ENCODE peak calls at places on chromosomes 12 and 14, in six cellular contexts. L is lung microvascular endothelial cell, M is amniotic stem cell, J is ecto neural progenitor cell, B is DMS 273 treated with DMSO at 0.1 percent for 48 hours, D is activated B cell treated with CpG ODN at 0.5 μM for 24 hours. E is an unnamed sample.

GRCh38 chr14:24965934-24966593 is 83.9 kb downstream of the STXBP6 start:
- DNase-seq in L (peak; percentile 14), M (peak; percentile 81), J (no peak), B (peak; percentile 43), D (no peak), E (no peak)

GRCh38 chr12:92597997-92598396 is 104.8 kb upstream of the PLEKHG7 start:
- DNase-seq in L (peak; percentile 55), M (no peak), J (no peak), B (no peak), D (no peak), E (no peak)

GRCh38 chr14:68144051-68144681 is 324.6 kb downstream of the RAD51B start:
- DNase-seq in L (peak; percentile 73), M (no peak), J (no peak), B (no peak), D (no peak), E (no peak)

GRCh38 chr12:89836026-89836425 is 127.4 kb upstream of the ATP2B1 start:
- DNase-seq in L (no peak), M (no peak), J (no peak), B (no peak), D (no peak), E (no peak)

GRCh38 chr14:61568572-61569011 is 126.7 kb upstream of the HIF1A start:
- DNase-seq in L (no peak), M (no peak), J (peak; percentile 74), B (no peak), D (peak; percentile 74), E (peak; percentile 91)

GRCh38 chr14:70934502-70935134 is 27.4 kb downstream of the PCNX1 start:
- DNase-seq in L (peak; percentile 74), M (no peak), J (no peak), B (no peak), D (no peak), E (peak; percentile 18)

GRCh38 chr14:102491366-102491765 is 18.2 kb downstream of the ANKRD9 start:
- DNase-seq in L (no peak), M (no peak), J (no peak), B (no peak), D (no peak), E (no peak)

GRCh38 chr12:915090-915489 is 34.4 kb downstream of the RAD52 start:
- DNase-seq in L (peak; percentile 49), M (no peak), J (no peak), B (no peak), D (no peak), E (no peak)

GRCh38 chr12:82449179-82449578 is 90.8 kb downstream of the METTL25 start:
- DNase-seq in L (peak; percentile 20), M (no peak), J (no peak), B (no peak), D (no peak), E (no peak)

GRCh38 chr12:68579254-68579653 is 31.4 kb upstream of the RAP1B start:
- DNase-seq in L (no peak), M (no peak), J (no peak), B (no peak), D (no peak), E (no peak)

GRCh38 chr14:101554991-101555668 is 6.2 kb upstream of the DIO3 start:
- DNase-seq in L (no peak), M (no peak), J (no peak), B (no peak), D (no peak), E (no peak)

GRCh38 chr12:105721051-105721825 is 390.7 kb downstream of the C12orf75 start:
- DNase-seq in L (no peak), M (no peak), J (no peak), B (peak; percentile 24), D (no peak), E (peak; percentile 48)

GRCh38 chr12:8482446-8483080 is 26.8 kb downstream of the CLEC6A start:
- DNase-seq in L (no peak), M (no peak), J (no peak), B (no peak), D (no peak), E (no peak)

GRCh38 chr14:88879016-88879415 is 54.6 kb downstream of the TTC8 start:
- DNase-seq in L (peak; percentile 94), M (peak; percentile 56), J (no peak), B (no peak), D (no peak), E (no peak)

GRCh38 chr12:41965996-41966395 is 178.7 kb downstream of the GXYLT1 start:
- DNase-seq in L (peak; percentile 50), M (no peak), J (no peak), B (no peak), D (no peak), E (no peak)

GRCh38 chr12:5434647-5434968 is 2.7 kb downstream of the NTF3 start:
- DNase-seq in L (no peak), M (no peak), J (no peak), B (no peak), D (no peak), E (no peak)

GRCh38 chr12:19819231-19819630 is 379.9 kb downstream of the AEBP2 start:
- DNase-seq in L (no peak), M (no peak), J (no peak), B (no peak), D (no peak), E (no peak)

GRCh38 chr12:108856428-108857157 is 790 bp downstream of the SSH1 start:
- DNase-seq in L (peak; percentile 71), M (peak; percentile 49), J (peak; percentile 72), B (no peak), D (no peak), E (peak; percentile 64)

GRCh38 chr14:71665157-71665556 is 267.1 kb upstream of the RGS6 start:
- DNase-seq in L (peak; percentile 76), M (peak; percentile 84), J (no peak), B (no peak), D (no peak), E (no peak)

GRCh38 chr12:89701606-89702206 is 6.9 kb downstream of the ATP2B1 start:
- DNase-seq in L (no peak), M (no peak), J (no peak), B (no peak), D (no peak), E (no peak)

GRCh38 chr12:72523754-72524153 is 251.6 kb downstream of the TRHDE start:
- DNase-seq in L (no peak), M (no peak), J (no peak), B (no peak), D (no peak), E (no peak)